ENCODE peak calls at places on chromosomes 11 and 22, in seven cellular contexts. K is GM23338; E is PC-3; L is activated B cell treated with CpG ODN at 0.5 μM for 24 hours; T is CD8-positive, alpha-beta T cell; Y is K562; S is thoracic aorta. X is an unnamed sample.

GRCh38 chr11:19660076-19660475 is 52.6 kb upstream of the NAV2 start:
- DNase-seq in K (no peak), E (peak; percentile 97), L (no peak), T (no peak), Y (peak; percentile 49), S (no peak), X (peak; percentile 71)

GRCh38 chr11:128919192-128919591 is 23.5 kb downstream of the TP53AIP1 start:
- DNase-seq in K (no peak), E (no peak), L (no peak), T (no peak), Y (no peak), S (no peak), X (no peak)

GRCh38 chr22:40922484-40923303 is 28.5 kb upstream of the RBX1 start:
- DNase-seq in K (peak; percentile 72), E (peak; percentile 76), L (no peak), T (peak; percentile 1), Y (peak; percentile 26), S (no peak), X (peak; percentile 52)

GRCh38 chr11:17410606-17411379 is 22.3 kb upstream of the KCNJ11 start:
- DNase-seq in K (no peak), E (no peak), L (no peak), T (no peak), Y (no peak), S (no peak), X (no peak)

GRCh38 chr11:118897721-118898310 is 14.1 kb downstream of the CXCR5 start:
- DNase-seq in K (peak; percentile 68), E (no peak), L (no peak), T (no peak), Y (no peak), S (no peak), X (no peak)

GRCh38 chr11:71309611-71310010 is 57.2 kb upstream of the SHANK2 start:
- DNase-seq in K (no peak), E (no peak), L (no peak), T (no peak), Y (peak; percentile 62), S (no peak), X (no peak)

GRCh38 chr22:35318346-35319215 is 18.9 kb downstream of the TOM1 start:
- DNase-seq in K (no peak), E (no peak), L (no peak), T (no peak), Y (no peak), S (no peak), X (no peak)

GRCh38 chr22:47209077-47209514 is 446.6 kb downstream of the TBC1D22A start:
- DNase-seq in K (no peak), E (no peak), L (no peak), T (no peak), Y (no peak), S (no peak), X (no peak)

GRCh38 chr11:47186937-47187681 is 875 bp upstream of the PACSIN3 start:
- DNase-seq in K (peak; percentile 91), E (no peak), L (peak; percentile 35), T (no peak), Y (peak; percentile 41), S (no peak), X (peak; percentile 77)
- TF ChIP-seq CTCF in K (peak; percentile 34), E (no peak), L (no peak), T (no peak), Y (no peak), S (no peak), X (no peak)

DNA sequence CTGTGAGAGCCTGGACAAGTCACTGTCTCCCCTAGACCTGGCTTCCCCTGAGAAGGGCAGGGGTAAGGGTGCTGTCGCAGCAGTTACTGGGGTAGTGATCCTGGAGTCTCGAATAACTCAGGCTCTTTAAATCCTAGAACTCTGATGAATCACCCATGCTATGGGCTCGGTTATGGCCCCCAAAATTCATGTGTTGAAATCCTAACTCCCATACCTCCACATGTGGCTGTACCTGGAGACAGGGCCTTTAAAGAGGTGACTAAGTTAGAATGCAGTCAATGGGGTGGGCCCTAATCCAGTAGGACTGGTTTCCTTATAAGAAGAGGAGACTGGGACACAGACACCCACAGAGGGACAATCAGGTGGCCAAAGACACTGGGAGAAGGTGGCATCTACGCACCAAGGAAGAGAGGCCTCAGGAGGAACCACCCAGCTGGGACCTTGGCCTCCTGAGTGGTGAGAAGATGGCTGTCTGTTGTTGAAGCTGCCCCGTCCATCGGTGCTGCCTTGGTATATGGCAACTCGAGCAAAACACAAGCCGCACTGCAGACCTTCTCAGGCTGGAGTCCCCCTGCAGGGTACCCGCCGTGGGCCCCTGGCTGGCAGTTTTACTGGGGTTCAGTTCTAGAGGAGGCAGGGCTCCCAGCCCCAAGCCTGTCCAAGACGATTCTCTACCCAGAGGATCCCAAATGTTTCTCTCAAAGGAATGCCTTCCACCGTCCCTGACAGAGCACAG is 48.8 kb upstream of the SHISAL1 start:
- DNase-seq in K (no peak), E (peak; percentile 78), L (no peak), T (no peak), Y (no peak), S (no peak), X (no peak)
- TF ChIP-seq CTCF in K (no peak), E (no peak), L (no peak), T (no peak), Y (no peak), S (no peak), X (no peak)

DNA sequence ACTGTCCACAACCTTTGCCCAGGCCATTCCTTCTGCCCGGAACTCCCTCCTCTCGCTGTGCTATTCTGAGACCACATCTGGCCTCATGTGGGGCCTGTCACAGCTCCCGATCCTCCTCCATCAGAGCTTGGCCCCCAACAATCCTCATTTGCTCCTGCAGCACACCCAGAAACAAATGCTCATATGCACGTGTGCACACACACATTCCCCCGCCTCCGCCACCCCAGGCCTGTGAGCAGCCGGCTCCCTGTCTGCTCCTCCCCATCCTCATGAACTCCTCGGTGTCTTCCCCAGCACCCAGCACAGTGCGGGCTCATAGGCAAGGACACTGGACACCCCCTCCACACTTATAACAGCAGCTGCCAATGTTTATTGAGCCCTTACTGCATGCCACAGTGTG is 29.7 kb upstream of the PICK1 start:
- DNase-seq in K (no peak), E (no peak), L (no peak), T (no peak), Y (no peak), S (no peak), X (no peak)
- TF ChIP-seq CTCF in K (no peak), E (no peak), L (no peak), T (no peak), Y (no peak), S (no peak), X (no peak)

DNA sequence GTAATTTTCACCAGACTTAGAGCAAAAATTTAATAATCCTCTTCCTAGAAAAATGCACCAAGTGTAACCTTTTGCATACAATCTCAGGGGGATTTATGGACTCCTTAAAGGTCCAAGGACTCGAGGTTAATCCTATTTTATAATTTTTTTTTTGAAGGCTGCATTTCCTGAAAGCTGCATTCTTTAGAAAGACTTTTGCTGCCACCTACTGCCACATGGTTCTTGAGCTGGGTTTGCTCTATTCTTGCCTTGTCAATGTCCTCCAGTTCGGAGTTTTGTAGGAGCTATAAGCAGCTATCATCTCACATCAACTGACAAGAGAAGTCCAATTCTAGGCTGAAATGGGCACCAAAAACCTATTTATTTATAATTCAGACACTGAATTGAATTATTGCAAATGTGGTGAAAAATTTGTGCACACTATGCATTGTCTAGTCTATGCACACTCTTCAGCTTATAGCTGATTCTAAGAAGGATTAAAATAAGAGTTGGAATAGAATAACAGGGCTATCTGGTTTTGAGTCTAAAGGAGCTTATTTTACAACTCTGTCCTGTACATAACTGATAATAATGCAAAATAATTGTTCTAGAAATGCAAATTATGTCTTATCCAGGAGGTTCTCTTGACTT is 31.3 kb downstream of the TRAF6 start:
- DNase-seq in K (peak; percentile 73), E (peak; percentile 76), L (no peak), T (no peak), Y (no peak), S (no peak), X (no peak)
- TF ChIP-seq CTCF in K (peak; percentile 78), E (peak; percentile 84), L (no peak), T (peak; percentile 39), Y (peak; percentile 55), S (peak; percentile 45), X (peak; percentile 23)

X was measured in GM20000.